ENCODE peak calls at places on chromosome 21, in five cellular contexts. N is left ventricle myocardium inferior, R is heart right ventricle, A is body of pancreas, W is right lobe of liver. H is an unnamed sample.

GRCh38 chr21:39316729-39317128 is 3.3 kb upstream of the BRWD1 start:
- DNase-seq in N (no peak), R (no peak), A (no peak), W (no peak), H (no peak)

GRCh38 chr21:38544681-38545080 is 46.4 kb upstream of the ERG start:
- DNase-seq in N (no peak), R (no peak), A (no peak), W (no peak), H (no peak)

GRCh38 chr21:29843818-29844217 is 96.0 kb downstream of the GRIK1 start:
- DNase-seq in N (no peak), R (no peak), A (no peak), W (no peak), H (no peak)

GRCh38 chr21:38970765-38971164 is 165.0 kb downstream of the ETS2 start:
- DNase-seq in N (no peak), R (no peak), A (no peak), W (no peak), H (no peak)

GRCh38 chr21:37986000-37986399 is 69.7 kb upstream of the KCNJ6 start:
- DNase-seq in N (no peak), R (no peak), A (no peak), W (no peak), H (no peak)

GRCh38 chr21:41766051-41766882 is 585 bp downstream of the RIPK4 start:
- DNase-seq in N (no peak), R (no peak), A (peak), W (no peak), H (no peak)

GRCh38 chr21:21188513-21189188 is 190.4 kb downstream of the NCAM2 start:
- DNase-seq in N (no peak), R (no peak), A (no peak), W (no peak), H (no peak)

GRCh38 chr21:25997788-25998611 is 172.6 kb downstream of the APP start:
- DNase-seq in N (no peak), R (no peak), A (peak), W (no peak), H (no peak)

GRCh38 chr21:34091607-34092006 is 18.2 kb downstream of the MRPS6 start:
- DNase-seq in N (no peak), R (no peak), A (no peak), W (no peak), H (no peak)

GRCh38 chr21:24941316-24942185 is 665.7 kb downstream of the MRPL39 start:
- DNase-seq in N (no peak), R (no peak), A (no peak), W (no peak), H (peak)

GRCh38 chr21:37574316-37574715 is 207.7 kb downstream of the DYRK1A start:
- DNase-seq in N (no peak), R (no peak), A (no peak), W (no peak), H (no peak)

GRCh38 chr21:38996355-38996754 is 186.9 kb downstream of the PSMG1 start:
- DNase-seq in N (no peak), R (no peak), A (no peak), W (no peak), H (no peak)

GRCh38 chr21:40013001-40013735 is 145.9 kb downstream of the PCP4 start:
- DNase-seq in N (no peak), R (no peak), A (no peak), W (no peak), H (no peak)

GRCh38 chr21:37435120-37435519 is 68.5 kb downstream of the DYRK1A start:
- DNase-seq in N (peak), R (no peak), A (peak), W (no peak), H (peak)

GRCh38 chr21:19400223-19400770 is 996.7 kb upstream of the TMPRSS15 start:
- DNase-seq in N (no peak), R (no peak), A (no peak), W (no peak), H (no peak)

GRCh38 chr21:26881504-26882228 is 36.5 kb upstream of the ADAMTS1 start:
- DNase-seq in N (no peak), R (no peak), A (no peak), W (no peak), H (no peak)

GRCh38 chr21:39258207-39258606 is 55.2 kb downstream of the BRWD1 start:
- DNase-seq in N (no peak), R (no peak), A (no peak), W (no peak), H (no peak)

GRCh38 chr21:31282095-31282709 is 61.9 kb downstream of the TIAM1 start:
- DNase-seq in N (peak), R (no peak), A (no peak), W (no peak), H (no peak)

GRCh38 chr21:36859744-36860501 is 106.5 kb downstream of the HLCS start:
- DNase-seq in N (peak), R (peak), A (peak), W (peak), H (peak)

GRCh38 chr21:36835383-36835795 is 131.1 kb downstream of the HLCS start:
- DNase-seq in N (peak), R (peak), A (no peak), W (no peak), H (no peak)

GRCh38 chr21:33265664-33266049 is 510 bp upstream of the IL10RB start:
- DNase-seq in N (peak), R (no peak), A (peak), W (peak), H (no peak)

GRCh38 chr21:31554511-31555022 is 104.9 kb upstream of the SOD1 start:
- DNase-seq in N (no peak), R (no peak), A (no peak), W (no peak), H (peak)

GRCh38 chr21:26756491-26757159 is 88.6 kb downstream of the ADAMTS1 start:
- DNase-seq in N (no peak), R (no peak), A (no peak), W (no peak), H (no peak)

DNA sequence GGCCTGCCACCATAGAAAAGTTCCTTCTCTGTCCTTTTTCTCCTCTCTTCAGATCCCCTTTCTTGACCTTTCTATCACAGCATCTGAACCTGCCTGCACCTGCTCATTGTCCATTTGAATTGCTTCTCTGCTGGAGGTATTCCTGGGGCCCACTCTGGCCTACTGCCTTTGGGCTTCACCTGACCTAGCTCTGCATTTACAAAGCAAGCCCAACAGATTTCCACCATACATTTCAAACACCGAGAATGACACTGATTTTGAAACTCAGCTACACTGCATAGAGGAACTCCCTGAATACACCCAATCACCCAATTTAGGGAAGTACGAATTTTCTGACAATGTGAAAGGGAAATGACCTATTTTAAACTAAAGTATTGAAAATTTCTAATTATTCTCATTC is 284.5 kb upstream of the USP25 start:
- DNase-seq in N (no peak), R (no peak), A (no peak), W (no peak), H (no peak)
- H3K27ac ChIP-seq in N (no peak), R (no peak), A (no peak), W (peak), H (no peak)

GRCh38 chr21:46661211-46661625 is 25.7 kb downstream of the PRMT2 start:
- DNase-seq in N (peak), R (peak), A (peak), W (no peak), H (peak)
- TF ChIP-seq CTCF in N (peak), R (peak), A (peak), W (peak), H (peak)

DNA sequence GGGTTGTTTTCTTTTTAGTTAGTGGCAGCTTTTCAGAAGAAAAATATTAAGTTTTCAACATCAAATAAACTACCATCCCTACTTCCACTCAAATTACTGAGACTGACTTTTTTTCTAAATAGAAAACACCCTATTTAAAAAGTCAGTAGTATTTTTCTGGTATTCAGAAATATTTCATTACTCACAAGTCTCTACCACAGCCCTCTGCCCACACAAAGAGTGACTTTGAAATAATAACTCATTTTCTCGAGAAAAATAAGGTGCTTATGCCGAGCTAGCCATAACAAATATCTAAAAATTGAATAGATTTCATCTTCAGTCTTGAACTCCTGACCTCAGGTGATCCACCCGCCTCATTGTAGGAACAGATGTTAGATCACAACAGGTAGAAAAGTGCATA is 41.8 kb upstream of the USP25 start:
- DNase-seq in N (no peak), R (no peak), A (no peak), W (no peak), H (no peak)
- H3K27ac ChIP-seq in N (no peak), R (no peak), A (no peak), W (no peak), H (no peak)

GRCh38 chr21:28663111-28663693 is 329.5 kb downstream of the LTN1 start:
- DNase-seq in N (no peak), R (no peak), A (no peak), W (no peak), H (no peak)
- TF ChIP-seq CTCF in N (no peak), R (no peak), A (no peak), W (no peak), H (no peak)

GRCh38 chr21:44907225-44907965 is 13.3 kb downstream of the ITGB2 start:
- DNase-seq in N (no peak), R (peak), A (no peak), W (no peak), H (no peak)

GRCh38 chr21:44908496-44908895 is 12.2 kb downstream of the ITGB2 start:
- DNase-seq in N (no peak), R (no peak), A (no peak), W (no peak), H (no peak)

GRCh38 chr21:44909719-44910118 is 11.0 kb downstream of the ITGB2 start:
- DNase-seq in N (no peak), R (no peak), A (no peak), W (no peak), H (no peak)

GRCh38 chr21:44908908-44909307 is 11.8 kb downstream of the ITGB2 start:
- DNase-seq in N (no peak), R (peak), A (no peak), W (no peak), H (no peak)

DNA sequence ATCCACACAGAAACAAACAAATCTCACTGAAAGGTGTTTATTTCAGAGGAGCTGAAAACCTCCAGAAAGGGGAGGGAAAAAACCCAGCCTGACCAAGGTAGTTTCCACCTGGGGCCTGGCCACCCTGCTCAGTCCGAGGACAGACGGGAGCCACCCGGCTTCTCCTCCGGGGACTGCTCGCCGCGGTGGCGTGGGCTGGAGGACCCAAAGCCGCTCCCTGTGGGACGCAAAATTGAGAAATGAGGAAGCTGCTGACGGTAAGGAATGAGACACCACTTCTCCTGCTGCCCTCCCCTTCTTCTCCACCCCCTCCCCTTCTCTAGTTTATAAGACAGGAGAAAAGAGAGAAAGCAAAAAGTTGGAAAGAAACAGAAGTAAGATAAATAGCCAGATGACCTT is 12.7 kb downstream of the ITGB2 start:
- DNase-seq in N (no peak), R (peak), A (peak), W (no peak), H (no peak)
- H3K27ac ChIP-seq in N (no peak), R (no peak), A (no peak), W (no peak), H (no peak)

GRCh38 chr21:42854246-42855010 is 24.9 kb downstream of the WDR4 start:
- DNase-seq in N (no peak), R (no peak), A (no peak), W (no peak), H (no peak)
- TF ChIP-seq CTCF in N (no peak), R (no peak), A (no peak), W (no peak), H (no peak)

GRCh38 chr21:14878971-14879370 is 185.8 kb downstream of the NRIP1 start:
- DNase-seq in N (no peak), R (no peak), A (no peak), W (no peak), H (peak)
- H3K27ac ChIP-seq in N (no peak), R (no peak), A (no peak), W (peak), H (no peak)

DNA sequence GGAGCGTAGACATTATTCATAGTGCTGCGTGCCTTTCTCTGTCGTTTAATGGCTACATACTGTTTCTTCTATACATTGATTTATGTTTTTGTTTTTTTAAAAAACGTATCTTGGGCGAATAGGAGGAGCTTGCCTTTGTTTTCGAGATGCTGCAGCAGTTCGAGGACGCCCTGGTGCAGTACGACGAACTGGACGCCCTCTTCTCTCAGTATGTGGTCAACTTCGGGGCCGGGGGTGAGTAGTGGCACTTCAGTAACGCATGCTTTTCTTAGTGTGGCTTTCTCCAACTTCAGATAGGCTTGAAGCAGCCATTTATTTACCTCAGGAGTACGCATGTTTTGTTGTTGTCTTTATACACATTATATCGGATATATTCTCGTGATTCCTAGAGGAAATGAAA is 46.9 kb downstream of the TRAPPC10 start:
- DNase-seq in N (no peak), R (no peak), A (no peak), W (no peak), H (no peak)
- TF ChIP-seq CTCF in N (no peak), R (no peak), A (no peak), W (no peak), H (no peak)

GRCh38 chr21:35478096-35479080 is 429.3 kb upstream of the RUNX1 start:
- DNase-seq in N (no peak), R (no peak), A (no peak), W (no peak), H (no peak)
- H3K27ac ChIP-seq in N (no peak), R (no peak), A (no peak), W (no peak), H (no peak)

H was measured in RWPE1.